ENCODE peak calls at places on chromosomes 7 and 10, in nine cellular contexts. I is AG04449, C is colonic mucosa, L is choroid plexus epithelial cell, S is IMR-90, B is Calu3, Q is WTC11, X is right atrium auricular region, M is ascending aorta. G is an unnamed sample.

GRCh38 chr7:90720970-90721768 is 125.0 kb downstream of the CDK14 start:
- DNase-seq in I (no peak), C (peak), L (peak), S (peak), B (peak), Q (no peak), X (no peak), M (no peak), G (peak)

GRCh38 chr10:88165849-88166271 is 302.4 kb downstream of the PTEN start:
- DNase-seq in I (peak), C (no peak), L (peak), S (peak), B (no peak), Q (no peak), X (no peak), M (no peak), G (no peak)

GRCh38 chr10:78299861-78300453 is 266.3 kb downstream of the RPS24 start:
- DNase-seq in I (no peak), C (no peak), L (no peak), S (no peak), B (no peak), Q (no peak), X (no peak), M (peak), G (no peak)

GRCh38 chr10:18567343-18567856 is 84.0 kb downstream of the NSUN6 start:
- DNase-seq in I (no peak), C (no peak), L (no peak), S (no peak), B (no peak), Q (no peak), X (no peak), M (no peak), G (no peak)

GRCh38 chr10:13503745-13504463 is 24.9 kb downstream of the BEND7 start:
- DNase-seq in I (peak), C (no peak), L (peak), S (peak), B (no peak), Q (no peak), X (no peak), M (no peak), G (peak)

GRCh38 chr10:124685251-124685650 is 58.9 kb downstream of the FAM53B start:
- DNase-seq in I (no peak), C (no peak), L (no peak), S (no peak), B (no peak), Q (no peak), X (no peak), M (peak), G (no peak)

GRCh38 chr10:27525819-27526218 is 21.7 kb downstream of the RAB18 start:
- DNase-seq in I (no peak), C (no peak), L (peak), S (peak), B (no peak), Q (no peak), X (no peak), M (no peak), G (peak)

GRCh38 chr7:23893942-23894890 is 184.2 kb downstream of the STK31 start:
- DNase-seq in I (no peak), C (no peak), L (peak), S (no peak), B (no peak), Q (no peak), X (no peak), M (no peak), G (no peak)

GRCh38 chr7:3092468-3092867 is 48.8 kb upstream of the CARD11 start:
- DNase-seq in I (no peak), C (peak), L (peak), S (peak), B (no peak), Q (no peak), X (peak), M (peak), G (no peak)

GRCh38 chr7:116173051-116174028 is 37.0 kb upstream of the TES start:
- DNase-seq in I (no peak), C (no peak), L (peak), S (peak), B (peak), Q (no peak), X (no peak), M (no peak), G (peak)

GRCh38 chr7:69803699-69804516 is 205.6 kb downstream of the AUTS2 start:
- DNase-seq in I (no peak), C (no peak), L (no peak), S (no peak), B (no peak), Q (no peak), X (no peak), M (no peak), G (no peak)

GRCh38 chr10:84825330-84825729 is 496.9 kb downstream of the CCSER2 start:
- DNase-seq in I (peak), C (no peak), L (peak), S (peak), B (peak), Q (no peak), X (no peak), M (no peak), G (peak)

GRCh38 chr7:26729150-26729772 is 135.1 kb downstream of the SKAP2 start:
- DNase-seq in I (no peak), C (no peak), L (no peak), S (no peak), B (no peak), Q (no peak), X (no peak), M (no peak), G (no peak)

GRCh38 chr10:96390460-96390864 is 31.7 kb upstream of the OPALIN start:
- DNase-seq in I (no peak), C (no peak), L (no peak), S (no peak), B (no peak), Q (no peak), X (peak), M (peak), G (peak)

GRCh38 chr10:62851449-62851848 is 35.3 kb upstream of the EGR2 start:
- DNase-seq in I (no peak), C (no peak), L (peak), S (peak), B (no peak), Q (peak), X (no peak), M (no peak), G (peak)

GRCh38 chr7:37366445-37366844 is 82.2 kb downstream of the ELMO1 start:
- DNase-seq in I (no peak), C (no peak), L (no peak), S (no peak), B (no peak), Q (no peak), X (no peak), M (no peak), G (no peak)

GRCh38 chr10:43060291-43060690 is 16.6 kb upstream of the RET start:
- DNase-seq in I (no peak), C (no peak), L (no peak), S (no peak), B (no peak), Q (no peak), X (no peak), M (no peak), G (no peak)

GRCh38 chr7:38506756-38507155 is 124.4 kb downstream of the AMPH start:
- DNase-seq in I (peak), C (no peak), L (peak), S (peak), B (no peak), Q (no peak), X (no peak), M (no peak), G (peak)

GRCh38 chr10:3566627-3567026 is 218.4 kb downstream of the KLF6 start:
- DNase-seq in I (no peak), C (no peak), L (no peak), S (no peak), B (no peak), Q (no peak), X (no peak), M (no peak), G (no peak)

GRCh38 chr10:35933940-35934636 is 292.0 kb upstream of the FZD8 start:
- DNase-seq in I (no peak), C (no peak), L (no peak), S (no peak), B (no peak), Q (no peak), X (no peak), M (no peak), G (no peak)

GRCh38 chr10:133089461-133089800 is 1.7 kb downstream of the ADGRA1 start:
- DNase-seq in I (no peak), C (no peak), L (no peak), S (no peak), B (no peak), Q (no peak), X (no peak), M (no peak), G (no peak)

DNA sequence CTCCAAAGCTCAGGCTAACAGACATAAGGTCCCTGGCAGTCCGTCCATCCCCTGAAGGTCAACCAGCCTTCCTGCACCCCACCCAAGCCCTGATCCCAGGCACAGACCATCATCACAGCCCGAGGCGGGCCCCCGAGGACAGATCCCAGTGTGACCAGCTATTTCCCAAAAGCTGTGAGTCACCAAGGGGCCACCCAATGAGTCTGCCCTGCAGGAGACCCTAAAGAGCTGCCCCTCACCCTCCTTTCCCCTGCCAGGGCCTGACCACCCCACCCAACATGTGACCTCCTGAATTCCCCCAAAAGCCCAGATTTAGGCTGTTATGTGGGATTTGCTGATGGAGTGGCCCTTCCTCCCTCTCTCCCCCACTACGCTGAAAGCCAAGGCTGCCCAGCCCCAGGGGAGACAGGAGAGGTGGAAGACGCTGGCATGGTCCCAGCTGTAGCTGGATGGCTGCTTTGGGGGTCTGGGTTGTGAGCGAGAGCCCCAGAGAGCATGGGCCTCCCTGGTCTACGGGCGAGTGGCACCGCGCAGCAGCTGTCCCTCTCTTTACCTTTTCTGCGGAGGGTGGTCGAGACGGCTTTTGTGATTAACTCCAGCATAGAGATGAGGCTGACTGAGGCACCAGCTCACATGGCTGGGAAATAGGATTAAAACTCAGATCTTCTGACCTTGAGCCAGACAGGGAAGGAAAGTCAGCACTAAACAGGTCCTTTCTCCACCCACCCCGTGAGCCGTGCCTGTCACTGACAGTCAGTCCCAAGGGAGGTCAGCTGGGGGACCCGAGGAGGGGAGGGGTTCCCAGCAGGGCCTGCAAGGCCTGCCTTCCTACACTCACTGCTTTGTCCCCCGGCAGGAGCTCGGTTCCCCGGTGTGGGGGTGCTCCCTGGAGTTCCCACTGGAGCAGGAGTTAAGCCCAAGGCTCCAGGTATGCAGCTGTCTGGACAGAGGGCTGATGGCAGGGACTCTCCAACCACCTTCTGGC is 16.7 kb downstream of the ELN start:
- DNase-seq in I (no peak), C (no peak), L (no peak), S (no peak), B (no peak), Q (no peak), X (no peak), M (peak), G (no peak)
- TF ChIP-seq CTCF in I (no peak), C (no peak), L (no peak), S (no peak), B (no peak), Q (no peak), X (no peak), M (no peak), G (no peak)

GRCh38 chr7:10720042-10720441 is 253.6 kb upstream of the PHF14 start:
- DNase-seq in I (no peak), C (no peak), L (no peak), S (no peak), B (no peak), Q (no peak), X (no peak), M (no peak), G (no peak)
- TF ChIP-seq CTCF in I (no peak), C (no peak), L (no peak), S (no peak), B (no peak), Q (no peak), X (no peak), M (no peak), G (no peak)

GRCh38 chr7:7330997-7331396 is 148.7 kb downstream of the C1GALT1 start:
- DNase-seq in I (no peak), C (no peak), L (no peak), S (no peak), B (no peak), Q (no peak), X (no peak), M (no peak), G (no peak)
- TF ChIP-seq CTCF in I (no peak), C (no peak), L (no peak), S (no peak), B (no peak), Q (no peak), X (no peak), M (no peak), G (no peak)

GRCh38 chr7:151008143-151008510 is 16.2 kb downstream of the ATG9B start:
- DNase-seq in I (no peak), C (no peak), L (peak), S (no peak), B (no peak), Q (no peak), X (no peak), M (no peak), G (no peak)

GRCh38 chr7:151008511-151009323 is 15.6 kb downstream of the ATG9B start:
- DNase-seq in I (no peak), C (peak), L (peak), S (no peak), B (peak), Q (peak), X (peak), M (no peak), G (peak)

GRCh38 chr7:151010002-151010306 is 14.3 kb downstream of the ATG9B start:
- DNase-seq in I (no peak), C (no peak), L (no peak), S (no peak), B (no peak), Q (no peak), X (no peak), M (no peak), G (no peak)

GRCh38 chr7:151010307-151011096 is 13.8 kb downstream of the ATG9B start:
- DNase-seq in I (no peak), C (no peak), L (peak), S (peak), B (no peak), Q (no peak), X (no peak), M (no peak), G (no peak)

DNA sequence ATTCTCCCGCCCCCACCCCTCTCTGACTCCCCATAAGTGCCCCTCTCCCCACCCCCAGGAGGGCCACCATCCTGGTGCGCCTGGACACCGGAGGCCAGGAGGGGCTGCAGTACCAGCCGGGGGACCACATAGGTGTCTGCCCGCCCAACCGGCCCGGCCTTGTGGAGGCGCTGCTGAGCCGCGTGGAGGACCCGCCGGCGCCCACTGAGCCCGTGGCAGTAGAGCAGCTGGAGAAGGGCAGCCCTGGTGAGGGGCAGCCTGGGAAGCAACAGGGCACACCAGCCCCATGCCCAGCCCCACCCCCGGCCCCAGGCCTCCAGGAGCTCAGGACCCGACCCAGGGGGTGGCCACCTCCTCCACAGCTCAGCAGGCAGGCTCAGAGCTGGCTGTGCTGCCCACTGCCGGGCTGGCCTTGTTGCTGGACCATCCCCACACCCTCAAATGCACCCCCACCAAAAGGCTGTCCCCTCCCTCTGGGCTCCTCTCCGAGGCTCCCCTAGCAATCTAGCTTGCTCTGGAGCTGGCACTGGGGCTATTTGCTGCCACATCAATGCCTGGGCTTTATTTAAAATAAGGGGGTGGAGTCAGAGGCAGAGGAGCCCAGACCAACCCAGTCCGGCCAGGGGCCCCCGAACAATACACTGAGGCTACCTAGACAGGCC is 14.8 kb downstream of the ATG9B start:
- DNase-seq in I (no peak), C (no peak), L (no peak), S (no peak), B (no peak), Q (peak), X (no peak), M (no peak), G (no peak)
- TF ChIP-seq CTCF in I (no peak), C (no peak), L (no peak), S (no peak), B (no peak), Q (no peak), X (no peak), M (no peak), G (no peak)

GRCh38 chr7:66844552-66845381 is 76.3 kb upstream of the TMEM248 start:
- DNase-seq in I (peak), C (peak), L (peak), S (peak), B (peak), Q (peak), X (peak), M (peak), G (peak)
- TF ChIP-seq CTCF in I (peak), C (no peak), L (peak), S (peak), B (peak), Q (no peak), X (no peak), M (peak), G (peak)

GRCh38 chr10:72426982-72427381 is 72.3 kb upstream of the DNAJB12 start:
- DNase-seq in I (no peak), C (no peak), L (peak), S (no peak), B (no peak), Q (peak), X (no peak), M (no peak), G (no peak)
- TF ChIP-seq CTCF in I (no peak), C (no peak), L (peak), S (no peak), B (no peak), Q (no peak), X (no peak), M (no peak), G (no peak)

GRCh38 chr10:30059209-30060107 is at the start of gene JCAD:
- DNase-seq in I (no peak), C (peak), L (peak), S (no peak), B (peak), Q (peak), X (peak), M (peak), G (peak)
- TF ChIP-seq CTCF in I (no peak), C (no peak), L (no peak), S (no peak), B (no peak), Q (no peak), X (no peak), M (peak), G (no peak)

GRCh38 chr7:132098337-132098736 is 477.9 kb downstream of the PLXNA4 start:
- DNase-seq in I (no peak), C (no peak), L (no peak), S (no peak), B (no peak), Q (no peak), X (no peak), M (no peak), G (no peak)
- TF ChIP-seq CTCF in I (no peak), C (no peak), L (no peak), S (no peak), B (no peak), Q (no peak), X (no peak), M (no peak), G (no peak)

G was measured in MCF 10A.